ENCODE peak calls at places on chromosomes 16 and 17, in ten cellular contexts. G, K, L, H, W, P, I, E, T and O are unnamed samples.
A peak's percentile ranks its signal among the peaks of the same experiment; 100 is the strongest.

GRCh38 chr17:67232441-67232840 is 12.6 kb downstream of the HELZ start:
- DNase-seq in E (no peak), I (no peak), T (no peak), H (no peak), W (no peak), G (no peak), P (no peak), K (no peak), L (no peak), O (no peak)

GRCh38 chr17:6559753-6560215 is 3.4 kb upstream of the PITPNM3 start:
- DNase-seq in I (no peak), H (no peak), G (no peak), K (no peak), L (no peak), T (no peak), P (no peak), W (no peak), E (no peak), O (no peak)

GRCh38 chr16:4664538-4665418 is 28.6 kb upstream of the NUDT16L1 start:
- DNase-seq in W (peak; percentile 54), H (peak; percentile 74), T (no peak), K (no peak), P (peak; percentile 52), I (no peak), E (no peak), G (peak; percentile 49), L (no peak), O (no peak)

GRCh38 chr17:43366809-43367587 is 31.8 kb upstream of the ARL4D start:
- DNase-seq in I (no peak), L (peak; percentile 48), E (no peak), G (no peak), T (no peak), H (no peak), W (no peak), K (no peak), P (no peak), O (no peak)

GRCh38 chr16:80198995-80199299 is 341.8 kb upstream of the DYNLRB2 start:
- DNase-seq in W (no peak), T (no peak), G (no peak), L (no peak), I (no peak), P (no peak), H (no peak), K (no peak), E (no peak), O (no peak)

GRCh38 chr16:86446279-86446678 is 64.0 kb upstream of the FOXF1 start:
- DNase-seq in P (no peak), L (no peak), I (no peak), G (no peak), W (no peak), E (no peak), H (no peak), T (no peak), K (no peak), O (no peak)

GRCh38 chr17:64326420-64327054 is 63.5 kb upstream of the TEX2 start:
- DNase-seq in P (peak; percentile 89), W (peak; percentile 75), G (no peak), H (peak; percentile 46), I (no peak), K (peak; percentile 38), E (no peak), L (no peak), T (no peak), O (peak; percentile 90)

GRCh38 chr16:81707411-81708321 is 71.4 kb upstream of the PLCG2 start:
- DNase-seq in G (no peak), P (no peak), T (no peak), L (no peak), I (no peak), W (no peak), E (no peak), H (no peak), K (peak; percentile 87), O (no peak)

GRCh38 chr17:33686171-33686570 is 393.1 kb upstream of the ASIC2 start:
- DNase-seq in K (no peak), G (peak; percentile 55), L (peak; percentile 50), P (no peak), I (no peak), H (no peak), W (no peak), E (no peak), T (peak; percentile 23), O (no peak)

GRCh38 chr17:16491131-16491702 is 776 bp downstream of the LRRC75A start:
- DNase-seq in K (peak; percentile 27), W (no peak), P (no peak), L (peak; percentile 64), T (no peak), I (peak; percentile 58), G (peak; percentile 64), H (peak; percentile 30), E (peak; percentile 42), O (no peak)

DNA sequence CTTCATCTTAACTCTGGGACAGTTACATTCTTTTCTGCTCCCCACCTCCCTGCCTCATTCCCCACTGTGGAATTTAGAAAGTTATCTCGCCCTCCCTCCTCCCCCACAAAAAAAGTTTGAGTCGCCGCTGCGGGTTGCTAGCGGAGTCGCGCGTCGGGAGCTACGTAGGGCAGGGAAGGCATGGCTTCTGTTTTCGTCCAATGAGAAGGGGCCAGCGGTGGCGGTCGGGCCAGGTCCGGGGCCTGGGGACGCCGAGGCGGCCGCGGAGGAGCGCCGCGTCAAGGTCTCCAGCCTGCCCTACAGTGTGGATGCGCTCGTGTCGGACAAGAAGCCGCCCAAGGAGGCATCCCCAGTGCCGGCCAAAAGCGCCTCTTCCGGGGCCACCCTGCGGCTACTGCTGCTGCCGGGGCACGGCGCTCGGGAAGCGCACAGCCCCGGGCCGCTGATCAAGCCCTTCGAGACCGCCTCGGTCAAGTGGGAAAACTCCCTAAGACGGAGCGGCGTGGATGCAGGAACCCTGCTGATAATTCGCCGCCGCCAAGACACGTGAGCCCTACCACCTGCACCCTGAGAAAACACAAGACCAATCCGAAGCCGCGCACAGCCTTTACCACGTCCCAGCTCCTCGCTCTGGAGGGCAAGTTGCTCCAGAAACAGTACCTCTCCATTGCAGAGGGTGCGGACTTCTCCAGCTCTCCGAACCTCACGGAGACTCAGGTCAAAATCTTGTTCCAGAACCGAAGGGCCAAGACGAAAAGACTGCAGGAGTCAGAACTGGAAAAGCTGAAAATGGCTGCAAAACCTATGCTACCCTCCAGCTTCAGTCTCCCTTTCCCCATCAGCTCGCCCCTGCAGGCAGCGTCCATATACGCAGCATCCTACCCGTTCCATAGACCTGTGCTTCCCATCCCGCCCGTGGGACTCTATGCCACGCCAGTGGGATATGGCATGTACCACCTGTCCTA is 8.9 kb downstream of the OR4D1 start:
- DNase-seq in L (peak; percentile 87), W (no peak), G (peak; percentile 86), H (peak; percentile 27), E (peak; percentile 65), K (no peak), T (no peak), P (no peak), I (peak; percentile 12), O (no peak)
- TF ChIP-seq CTCF in L (no peak), W (no peak), G (peak; percentile 38), H (no peak), E (no peak), K (no peak), T (no peak), P (no peak), I (no peak), O (no peak)

GRCh38 chr16:23712976-23713375 is at the start of gene ERN2:
- DNase-seq in T (no peak), I (no peak), W (no peak), G (peak; percentile 75), H (no peak), E (no peak), P (no peak), K (no peak), L (peak; percentile 73), O (no peak)

GRCh38 chr16:23711785-23712184 is 1.2 kb downstream of the ERN2 start:
- DNase-seq in W (no peak), I (no peak), E (no peak), L (no peak), H (no peak), K (no peak), P (no peak), G (no peak), T (no peak), O (no peak)

GRCh38 chr16:23710504-23710903 is 2.5 kb downstream of the ERN2 start:
- DNase-seq in H (no peak), L (no peak), P (no peak), W (no peak), G (no peak), I (no peak), E (no peak), T (no peak), K (no peak), O (no peak)

GRCh38 chr16:23716484-23716883 is 3.5 kb upstream of the ERN2 start:
- DNase-seq in K (no peak), E (no peak), T (no peak), P (no peak), G (no peak), W (no peak), L (no peak), I (no peak), H (no peak), O (no peak)
- H3K27me3 ChIP-seq in K (no peaks in the 10 kb centered on the region), E (peaks cover 49% of the 10 kb centered on the region), T (peaks cover 7% of the 10 kb centered on the region), P (no peaks in the 10 kb centered on the region), G (peaks cover 3% of the 10 kb centered on the region), W (no peaks in the 10 kb centered on the region), L (peaks cover 34% of the 10 kb centered on the region), I (peaks cover 31% of the 10 kb centered on the region), H (no peaks in the 10 kb centered on the region), O (no peaks in the 10 kb centered on the region)

GRCh38 chr17:76370261-76370993 is 14.0 kb upstream of the SPHK1 start:
- DNase-seq in L (peak; percentile 62), I (no peak), H (no peak), E (no peak), T (peak; percentile 37), K (peak; percentile 72), W (peak; percentile 65), G (no peak), P (peak; percentile 47), O (peak; percentile 94)
- H3K27ac ChIP-seq in L (no peak overlapping the region), I (no peak overlapping the region), H (no peak overlapping the region), E (peak overlapping the region; percentile 37), T (no peak overlapping the region), K (peak overlapping the region; percentile 38), W (peak overlapping the region; percentile 7), G (no peak overlapping the region), P (no peak overlapping the region), O (peak overlapping the region; percentile 76)

GRCh38 chr16:88634994-88635670 is 3.2 kb upstream of the IL17C start:
- DNase-seq in E (no peak), T (no peak), P (no peak), L (no peak), W (no peak), H (no peak), I (no peak), G (no peak), K (no peak), O (no peak)

GRCh38 chr16:88632587-88632930 is 5.8 kb upstream of the IL17C start:
- DNase-seq in H (no peak), L (no peak), P (no peak), K (no peak), W (no peak), T (no peak), I (no peak), G (no peak), E (no peak), O (no peak)

GRCh38 chr16:88634141-88634993 is 4.0 kb upstream of the IL17C start:
- DNase-seq in L (peak; percentile 90), H (peak; percentile 91), K (no peak), G (peak; percentile 85), I (peak; percentile 75), P (peak; percentile 54), T (no peak), E (no peak), W (no peak), O (no peak)

GRCh38 chr16:88631920-88632586 is 6.3 kb upstream of the IL17C start:
- DNase-seq in I (no peak), K (no peak), G (no peak), L (no peak), P (no peak), H (no peak), W (no peak), E (no peak), T (no peak), O (no peak)

GRCh38 chr16:88633684-88634140 is 4.7 kb upstream of the IL17C start:
- DNase-seq in G (peak; percentile 86), T (no peak), E (peak; percentile 26), L (peak; percentile 86), H (peak; percentile 61), I (peak; percentile 69), K (no peak), W (no peak), P (no peak), O (no peak)
- TF ChIP-seq CTCF in G (peak; percentile 58), T (no peak), E (peak; percentile 30), L (peak; percentile 81), H (no peak), I (peak; percentile 35), K (peak; percentile 24), W (no peak), P (no peak), O (no peak)